ENCODE peak calls at places on chromosome 6, in five cellular contexts. One of them, this sample, is unnamed.

GRCh38 chr6:47221565-47221964 is 88.1 kb downstream of the TNFRSF21 start:
- DNase-seq in AG08395: no peak
- DNase-seq in breast epithelium: no peak
- DNase-seq in non-pigmented ciliary epithelial cell: no peak
- DNase-seq in HCEC 1CT: no peak
- DNase-seq in this sample: no peak

GRCh38 chr6:145508107-145508506 is 227.2 kb downstream of the EPM2A start:
- DNase-seq in AG08395: no peak
- DNase-seq in breast epithelium: no peak
- DNase-seq in non-pigmented ciliary epithelial cell: no peak
- DNase-seq in HCEC 1CT: no peak
- DNase-seq in this sample: no peak

GRCh38 chr6:747006-747405 is 54.1 kb upstream of the EXOC2 start:
- DNase-seq in AG08395: no peak
- DNase-seq in breast epithelium: no peak
- DNase-seq in non-pigmented ciliary epithelial cell: no peak
- DNase-seq in HCEC 1CT: no peak
- DNase-seq in this sample: no peak

GRCh38 chr6:72321741-72322140 is 300.1 kb upstream of the KCNQ5 start:
- DNase-seq in AG08395: peak
- DNase-seq in breast epithelium: no peak
- DNase-seq in non-pigmented ciliary epithelial cell: no peak
- DNase-seq in HCEC 1CT: peak
- DNase-seq in this sample: peak

GRCh38 chr6:166542580-166542912 is 43.9 kb downstream of the RAMACL start:
- DNase-seq in AG08395: no peak
- DNase-seq in breast epithelium: no peak
- DNase-seq in non-pigmented ciliary epithelial cell: no peak
- DNase-seq in HCEC 1CT: no peak
- DNase-seq in this sample: no peak

GRCh38 chr6:107957165-107957908 is 671 bp downstream of the SEC63 start:
- DNase-seq in AG08395: peak
- DNase-seq in breast epithelium: peak
- DNase-seq in non-pigmented ciliary epithelial cell: no peak
- DNase-seq in HCEC 1CT: peak
- DNase-seq in this sample: no peak

GRCh38 chr6:1607557-1608221 is 2.0 kb upstream of the FOXC1 start:
- DNase-seq in AG08395: no peak
- DNase-seq in breast epithelium: peak
- DNase-seq in non-pigmented ciliary epithelial cell: no peak
- DNase-seq in HCEC 1CT: no peak
- DNase-seq in this sample: no peak

GRCh38 chr6:34063641-34064040 is 82.2 kb downstream of the GRM4 start:
- DNase-seq in AG08395: no peak
- DNase-seq in breast epithelium: no peak
- DNase-seq in non-pigmented ciliary epithelial cell: no peak
- DNase-seq in HCEC 1CT: no peak
- DNase-seq in this sample: no peak

GRCh38 chr6:24775520-24776058 is 852 bp downstream of the GMNN start:
- DNase-seq in AG08395: peak
- DNase-seq in breast epithelium: no peak
- DNase-seq in non-pigmented ciliary epithelial cell: no peak
- DNase-seq in HCEC 1CT: peak
- DNase-seq in this sample: no peak

GRCh38 chr6:3899970-3900439 is 50.8 kb downstream of the FAM50B start:
- DNase-seq in AG08395: no peak
- DNase-seq in breast epithelium: peak
- DNase-seq in non-pigmented ciliary epithelial cell: no peak
- DNase-seq in HCEC 1CT: no peak
- DNase-seq in this sample: no peak

GRCh38 chr6:93746892-93747291 is 327.5 kb upstream of the EPHA7 start:
- DNase-seq in AG08395: no peak
- DNase-seq in breast epithelium: no peak
- DNase-seq in non-pigmented ciliary epithelial cell: no peak
- DNase-seq in HCEC 1CT: no peak
- DNase-seq in this sample: no peak

GRCh38 chr6:69090132-69090531 is 455.1 kb downstream of the ADGRB3 start:
- DNase-seq in AG08395: peak
- DNase-seq in breast epithelium: no peak
- DNase-seq in non-pigmented ciliary epithelial cell: peak
- DNase-seq in HCEC 1CT: no peak
- DNase-seq in this sample: peak

GRCh38 chr6:3377536-3378397 is 79.1 kb downstream of the SLC22A23 start:
- DNase-seq in AG08395: no peak
- DNase-seq in breast epithelium: peak
- DNase-seq in non-pigmented ciliary epithelial cell: no peak
- DNase-seq in HCEC 1CT: no peak
- DNase-seq in this sample: no peak

GRCh38 chr6:161435426-161436065 is 161.7 kb upstream of the AGPAT4 start:
- DNase-seq in AG08395: no peak
- DNase-seq in breast epithelium: no peak
- DNase-seq in non-pigmented ciliary epithelial cell: no peak
- DNase-seq in HCEC 1CT: peak
- DNase-seq in this sample: no peak

GRCh38 chr6:160454303-160454702 is 106.1 kb downstream of the SLC22A3 start:
- DNase-seq in AG08395: no peak
- DNase-seq in breast epithelium: no peak
- DNase-seq in non-pigmented ciliary epithelial cell: no peak
- DNase-seq in HCEC 1CT: no peak
- DNase-seq in this sample: no peak

GRCh38 chr6:144644776-144645175 is 359.6 kb downstream of the UTRN start:
- DNase-seq in AG08395: no peak
- DNase-seq in breast epithelium: no peak
- DNase-seq in non-pigmented ciliary epithelial cell: no peak
- DNase-seq in HCEC 1CT: no peak
- DNase-seq in this sample: no peak

GRCh38 chr6:167993831-167994230 is 3.6 kb upstream of the KIF25 start:
- DNase-seq in AG08395: no peak
- DNase-seq in breast epithelium: no peak
- DNase-seq in non-pigmented ciliary epithelial cell: no peak
- DNase-seq in HCEC 1CT: no peak
- DNase-seq in this sample: no peak

GRCh38 chr6:170249817-170250216 is 41.1 kb downstream of the DLL1 start:
- DNase-seq in AG08395: no peak
- DNase-seq in breast epithelium: no peak
- DNase-seq in non-pigmented ciliary epithelial cell: no peak
- DNase-seq in HCEC 1CT: no peak
- DNase-seq in this sample: no peak

GRCh38 chr6:148867851-148868250 is 121.0 kb downstream of the UST start:
- DNase-seq in AG08395: peak
- DNase-seq in breast epithelium: no peak
- DNase-seq in non-pigmented ciliary epithelial cell: no peak
- DNase-seq in HCEC 1CT: peak
- DNase-seq in this sample: no peak

GRCh38 chr6:11381801-11382513 is 149.5 kb upstream of the NEDD9 start:
- DNase-seq in AG08395: no peak
- DNase-seq in breast epithelium: no peak
- DNase-seq in non-pigmented ciliary epithelial cell: no peak
- DNase-seq in HCEC 1CT: no peak
- DNase-seq in this sample: no peak

GRCh38 chr6:113909224-113909856 is 52.2 kb downstream of the MARCKS start:
- DNase-seq in AG08395: peak
- DNase-seq in breast epithelium: no peak
- DNase-seq in non-pigmented ciliary epithelial cell: no peak
- DNase-seq in HCEC 1CT: peak
- DNase-seq in this sample: no peak

GRCh38 chr6:121925024-121925423 is 474.4 kb upstream of the HSF2 start:
- DNase-seq in AG08395: no peak
- DNase-seq in breast epithelium: no peak
- DNase-seq in non-pigmented ciliary epithelial cell: no peak
- DNase-seq in HCEC 1CT: no peak
- DNase-seq in this sample: no peak

GRCh38 chr6:1987640-1988039 is 257.8 kb downstream of the GMDS start:
- DNase-seq in AG08395: peak
- DNase-seq in breast epithelium: no peak
- DNase-seq in non-pigmented ciliary epithelial cell: no peak
- DNase-seq in HCEC 1CT: peak
- DNase-seq in this sample: peak

GRCh38 chr6:39035689-39036088 is 12.9 kb upstream of the GLP1R start:
- DNase-seq in AG08395: no peak
- DNase-seq in breast epithelium: no peak
- DNase-seq in non-pigmented ciliary epithelial cell: no peak
- DNase-seq in HCEC 1CT: no peak
- DNase-seq in this sample: no peak

GRCh38 chr6:43923376-43924221 is 153.6 kb downstream of the VEGFA start:
- DNase-seq in AG08395: peak
- DNase-seq in breast epithelium: no peak
- DNase-seq in non-pigmented ciliary epithelial cell: no peak
- DNase-seq in HCEC 1CT: peak
- DNase-seq in this sample: no peak

GRCh38 chr6:159979136-159979874 is 10.4 kb downstream of the IGF2R start:
- DNase-seq in AG08395: peak
- DNase-seq in breast epithelium: no peak
- DNase-seq in non-pigmented ciliary epithelial cell: no peak
- DNase-seq in HCEC 1CT: no peak
- DNase-seq in this sample: peak

GRCh38 chr6:75445738-75446137 is 47.9 kb downstream of the FILIP1 start:
- DNase-seq in AG08395: no peak
- DNase-seq in breast epithelium: no peak
- DNase-seq in non-pigmented ciliary epithelial cell: no peak
- DNase-seq in HCEC 1CT: no peak
- DNase-seq in this sample: no peak

GRCh38 chr6:33706136-33706725 is 5.3 kb downstream of the UQCC2 start:
- DNase-seq in AG08395: no peak
- DNase-seq in breast epithelium: no peak
- DNase-seq in non-pigmented ciliary epithelial cell: no peak
- DNase-seq in HCEC 1CT: no peak
- DNase-seq in this sample: no peak

GRCh38 chr6:445571-446417 is 54.2 kb downstream of the IRF4 start:
- DNase-seq in AG08395: no peak
- DNase-seq in breast epithelium: no peak
- DNase-seq in non-pigmented ciliary epithelial cell: no peak
- DNase-seq in HCEC 1CT: no peak
- DNase-seq in this sample: no peak

GRCh38 chr6:21597706-21598273 is 4.2 kb downstream of the SOX4 start:
- DNase-seq in AG08395: peak
- DNase-seq in breast epithelium: peak
- DNase-seq in non-pigmented ciliary epithelial cell: no peak
- DNase-seq in HCEC 1CT: peak
- DNase-seq in this sample: no peak

GRCh38 chr6:12538881-12539357 is 177.6 kb upstream of the PHACTR1 start:
- DNase-seq in AG08395: no peak
- DNase-seq in breast epithelium: no peak
- DNase-seq in non-pigmented ciliary epithelial cell: no peak
- DNase-seq in HCEC 1CT: no peak
- DNase-seq in this sample: no peak

GRCh38 chr6:38337819-38338465 is 301.8 kb downstream of the BTBD9 start:
- DNase-seq in AG08395: peak
- DNase-seq in breast epithelium: no peak
- DNase-seq in non-pigmented ciliary epithelial cell: peak
- DNase-seq in HCEC 1CT: peak
- DNase-seq in this sample: no peak

GRCh38 chr6:107820571-107821261 is 3.4 kb downstream of the SCML4 start:
- DNase-seq in AG08395: no peak
- DNase-seq in breast epithelium: no peak
- DNase-seq in non-pigmented ciliary epithelial cell: no peak
- DNase-seq in HCEC 1CT: no peak
- DNase-seq in this sample: peak

GRCh38 chr6:55569638-55570037 is 9.4 kb downstream of the HMGCLL1 start:
- DNase-seq in AG08395: no peak
- DNase-seq in breast epithelium: no peak
- DNase-seq in non-pigmented ciliary epithelial cell: no peak
- DNase-seq in HCEC 1CT: no peak
- DNase-seq in this sample: no peak

GRCh38 chr6:79868098-79868722 is 79.1 kb downstream of the ELOVL4 start:
- DNase-seq in AG08395: peak
- DNase-seq in breast epithelium: no peak
- DNase-seq in non-pigmented ciliary epithelial cell: peak
- DNase-seq in HCEC 1CT: peak
- DNase-seq in this sample: peak

GRCh38 chr6:122709922-122710512 is 69.5 kb upstream of the FABP7 start:
- DNase-seq in AG08395: no peak
- DNase-seq in breast epithelium: no peak
- DNase-seq in non-pigmented ciliary epithelial cell: no peak
- DNase-seq in HCEC 1CT: no peak
- DNase-seq in this sample: no peak

GRCh38 chr6:15313367-15313766 is 67.5 kb downstream of the JARID2 start:
- DNase-seq in AG08395: no peak
- DNase-seq in breast epithelium: no peak
- DNase-seq in non-pigmented ciliary epithelial cell: no peak
- DNase-seq in HCEC 1CT: no peak
- DNase-seq in this sample: no peak